ENCODE peak calls at places on chromosomes 6 and 20, in four cellular contexts. W is H1, Q is neuronal stem cell, K is H9. X is an unnamed sample.

GRCh38 chr20:10369723-10370090 is 64.3 kb downstream of the MKKS start:
- DNase-seq in K (no peak), Q (no peak), W (no peak), X (no peak)

GRCh38 chr6:32529697-32530429 is at the start of gene HLA-DRB5:
- DNase-seq in K (no peak), Q (no peak), W (no peak), X (peak; percentile 19)

GRCh38 chr20:35295674-35296073 is 3.4 kb upstream of the FAM83C start:
- DNase-seq in Q (no peak), K (no peak), W (no peak), X (no peak)

GRCh38 chr6:128882991-128883571 is at the start of gene LAMA2:
- DNase-seq in Q (peak; percentile 56), W (peak; percentile 75), K (peak; percentile 87), X (no peak)

GRCh38 chr6:142384455-142385332 is 82.9 kb downstream of the ADGRG6 start:
- DNase-seq in K (no peak), W (no peak), Q (no peak), X (peak; percentile 37)

GRCh38 chr20:53872081-53872541 is 198.3 kb downstream of the BCAS1 start:
- DNase-seq in Q (no peak), K (no peak), W (no peak), X (no peak)

GRCh38 chr20:40008177-40008576 is 680.9 kb downstream of the MAFB start:
- DNase-seq in Q (no peak), W (no peak), K (no peak), X (no peak)

GRCh38 chr20:38890497-38890818 is 35.8 kb upstream of the FAM83D start:
- DNase-seq in K (no peak), W (no peak), Q (no peak), X (peak; percentile 32)

GRCh38 chr6:2863901-2864300 is 22.2 kb upstream of the SERPINB1 start:
- DNase-seq in Q (no peak), W (no peak), K (no peak), X (peak; percentile 96)

GRCh38 chr20:46089076-46089337 is 755 bp downstream of the NCOA5 start:
- DNase-seq in Q (no peak), K (no peak), W (no peak), X (peak; percentile 15)

GRCh38 chr6:106688177-106688951 is 59.0 kb downstream of the QRSL1 start:
- DNase-seq in Q (no peak), W (no peak), K (no peak), X (no peak)

GRCh38 chr6:100257661-100258395 is 206.9 kb downstream of the SIM1 start:
- DNase-seq in W (no peak), K (no peak), Q (peak; percentile 33), X (no peak)

GRCh38 chr6:25883536-25883935 is 9.5 kb upstream of the SLC17A3 start:
- DNase-seq in W (no peak), Q (no peak), K (no peak), X (no peak)

GRCh38 chr20:57761413-57761734 is 51.6 kb upstream of the PMEPA1 start:
- DNase-seq in W (no peak), K (no peak), Q (no peak), X (no peak)

GRCh38 chr6:154341876-154342275 is 14.7 kb downstream of the IPCEF1 start:
- DNase-seq in K (no peak), Q (no peak), W (peak; percentile 23), X (no peak)

GRCh38 chr20:1933465-1933870 is 38.3 kb downstream of the SIRPA start:
- DNase-seq in K (no peak), Q (no peak), W (no peak), X (no peak)

GRCh38 chr6:152206072-152206818 is 398.8 kb downstream of the ESR1 start:
- DNase-seq in W (peak; percentile 15), Q (no peak), K (peak; percentile 57), X (peak; percentile 58)

GRCh38 chr6:169167581-169168301 is 85.9 kb downstream of the THBS2 start:
- DNase-seq in K (no peak), W (no peak), Q (no peak), X (peak; percentile 99)

GRCh38 chr20:58142843-58143185 is 85.6 kb downstream of the ANKRD60 start:
- DNase-seq in K (peak; percentile 15), W (no peak), Q (no peak), X (peak; percentile 69)

GRCh38 chr6:431986-432385 is 40.4 kb downstream of the IRF4 start:
- DNase-seq in K (no peak), Q (no peak), W (no peak), X (peak; percentile 15)

GRCh38 chr6:140538926-140539325 is 1164.5 kb upstream of the CITED2 start:
- DNase-seq in K (no peak), W (no peak), Q (no peak), X (peak; percentile 35)

DNA sequence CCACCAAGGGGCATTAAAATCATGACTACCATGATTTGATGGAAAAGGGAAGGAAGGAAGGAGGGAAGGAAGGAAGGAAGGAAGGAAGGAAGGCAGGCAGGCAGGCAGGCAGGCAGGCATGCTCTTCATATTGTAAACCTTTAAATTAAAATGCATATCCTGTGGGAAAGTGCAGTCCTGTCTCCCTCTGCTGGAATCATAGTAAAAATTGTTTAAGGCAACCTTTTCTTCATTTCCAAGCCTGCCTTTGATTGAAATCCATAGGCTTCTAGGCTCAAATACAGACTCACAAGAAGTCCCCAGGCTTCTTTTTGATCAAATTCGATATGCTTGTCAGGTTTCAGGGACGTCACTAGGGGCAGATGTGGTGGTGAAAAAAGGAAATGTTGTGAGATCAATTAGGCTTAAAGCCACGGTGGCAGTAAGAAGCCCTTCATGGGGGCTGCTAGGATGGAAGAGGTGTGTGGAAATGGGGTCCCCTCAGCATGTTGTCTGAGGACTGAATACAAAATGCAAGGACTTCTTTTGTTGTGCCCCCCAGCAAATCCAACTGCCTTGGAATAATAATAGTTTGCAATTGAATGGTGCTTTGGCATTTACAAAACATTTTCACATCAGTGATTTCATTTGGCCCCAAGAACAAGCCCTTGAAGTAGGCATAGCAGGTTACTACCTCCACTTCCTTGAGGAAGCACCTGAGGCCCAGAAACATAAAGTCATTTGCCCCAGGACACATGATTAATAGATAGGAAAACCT is 25.6 kb upstream of the GABRR1 start:
- DNase-seq in K (peak; percentile 46), Q (no peak), W (peak; percentile 34), X (peak; percentile 11)
- H4K91ac ChIP-seq in K (no peak overlapping the region), Q (no peak overlapping the region), W (no peak overlapping the region), X (no peak overlapping the region)

GRCh38 chr6:144474904-144475303 is 189.8 kb downstream of the UTRN start:
- DNase-seq in Q (no peak), W (no peak), K (no peak), X (no peak)
- H2BK12ac ChIP-seq in Q (no peak overlapping the region), W (no peak overlapping the region), K (no peak overlapping the region), X (no peak overlapping the region)

GRCh38 chr6:116396451-116396850 is 25.7 kb downstream of the DSE start:
- DNase-seq in K (no peak), Q (no peak), W (no peak), X (no peak)
- H2BK5ac ChIP-seq in K (no peak overlapping the region), Q (no peak overlapping the region), W (no peak overlapping the region), X (peak overlapping the region; percentile 35)

DNA sequence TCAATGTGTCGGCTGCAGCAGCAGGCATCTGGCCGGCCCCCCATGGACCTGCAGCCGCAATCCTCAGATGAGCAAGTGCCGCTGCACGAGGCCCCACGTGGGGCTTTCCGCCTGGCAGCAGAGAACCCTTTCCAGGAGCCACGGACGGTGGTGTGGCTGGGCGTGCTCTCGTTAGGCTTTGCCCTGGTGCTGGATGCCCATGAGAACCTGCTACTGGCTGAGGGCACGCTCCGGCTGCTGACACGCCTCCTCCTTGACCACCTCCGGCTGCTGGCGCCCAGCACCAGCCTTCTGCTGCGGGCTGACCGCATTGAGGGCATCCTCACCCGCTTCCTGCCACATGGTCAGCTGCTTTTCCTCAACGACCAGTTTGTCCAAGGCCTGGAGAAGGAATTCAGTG is 3.5 kb downstream of the AP5S1 start:
- DNase-seq in W (no peak), K (no peak), Q (no peak), X (no peak)
- H4K91ac ChIP-seq in W (no peak overlapping the region), K (no peak overlapping the region), Q (no peak overlapping the region), X (no peak overlapping the region)

GRCh38 chr6:121334299-121335104 is at the start of gene TBC1D32:
- DNase-seq in Q (peak; percentile 81), W (peak; percentile 70), K (peak; percentile 92), X (peak; percentile 97)
- H2BK12ac ChIP-seq in Q (no peak within 1 kb of the TSS), W (peak within 1 kb of the TSS; percentile 87), K (no peak within 1 kb of the TSS), X (no peak within 1 kb of the TSS)

GRCh38 chr6:41705996-41706835 is 29.2 kb downstream of the TFEB start:
- DNase-seq in K (peak; percentile 81), Q (peak; percentile 52), W (peak; percentile 56), X (peak; percentile 34)
- H2BK5ac ChIP-seq in K (no peak overlapping the region), Q (no peak overlapping the region), W (no peak overlapping the region), X (no peak overlapping the region)